ENCODE peak calls at places on chromosomes 4 and X, in nine cellular contexts. One of them, this sample, is unnamed.

GRCh38 chr4:77488882-77489281 is 116.7 kb upstream of the CXCL13 start:
- DNase-seq in hepatocyte: no peak
- DNase-seq in fibroblast of lung: no peak
- DNase-seq in CD8-positive, alpha-beta memory T cell: no peak
- DNase-seq in ovary: no peak
- DNase-seq in GM12878: no peak
- DNase-seq in neural progenitor cell: no peak
- DNase-seq in osteoblast: no peak
- DNase-seq in kidney: no peak
- DNase-seq in this sample: no peak

GRCh38 chr4:111838406-111838930 is 306.8 kb upstream of the FAM241A start:
- DNase-seq in GM12878: no peak
- DNase-seq in ovary: no peak
- DNase-seq in kidney: no peak
- DNase-seq in fibroblast of lung: no peak
- DNase-seq in CD8-positive, alpha-beta memory T cell: no peak
- DNase-seq in neural progenitor cell: no peak
- DNase-seq in osteoblast: no peak
- DNase-seq in hepatocyte: no peak
- DNase-seq in this sample: no peak

GRCh38 chr4:108535757-108536156 is 84.6 kb upstream of the RPL34 start:
- DNase-seq in kidney: no peak
- DNase-seq in neural progenitor cell: no peak
- DNase-seq in osteoblast: no peak
- DNase-seq in ovary: no peak
- DNase-seq in fibroblast of lung: no peak
- DNase-seq in GM12878: no peak
- DNase-seq in hepatocyte: no peak
- DNase-seq in CD8-positive, alpha-beta memory T cell: no peak
- DNase-seq in this sample: no peak

GRCh38 chr4:98262431-98262830 is 1.2 kb downstream of the RAP1GDS1 start:
- DNase-seq in osteoblast: peak; percentile 77
- DNase-seq in neural progenitor cell: no peak
- DNase-seq in hepatocyte: no peak
- DNase-seq in fibroblast of lung: no peak
- DNase-seq in CD8-positive, alpha-beta memory T cell: no peak
- DNase-seq in GM12878: no peak
- DNase-seq in kidney: no peak
- DNase-seq in ovary: no peak
- DNase-seq in this sample: no peak

GRCh38 chr4:127383666-127384065 is 249.1 kb upstream of the INTU start:
- DNase-seq in fibroblast of lung: no peak
- DNase-seq in kidney: no peak
- DNase-seq in osteoblast: no peak
- DNase-seq in GM12878: no peak
- DNase-seq in CD8-positive, alpha-beta memory T cell: no peak
- DNase-seq in ovary: no peak
- DNase-seq in hepatocyte: no peak
- DNase-seq in neural progenitor cell: no peak
- DNase-seq in this sample: no peak

GRCh38 chr4:119300388-119301131 is 21.4 kb downstream of the FABP2 start:
- DNase-seq in GM12878: peak; percentile 80
- DNase-seq in neural progenitor cell: peak; percentile 94
- DNase-seq in kidney: peak; percentile 98
- DNase-seq in ovary: peak; percentile 93
- DNase-seq in hepatocyte: peak; percentile 97
- DNase-seq in fibroblast of lung: peak; percentile 91
- DNase-seq in osteoblast: peak; percentile 93
- DNase-seq in CD8-positive, alpha-beta memory T cell: peak; percentile 84
- DNase-seq in this sample: peak; percentile 83

GRCh38 chr4:1204828-1205591 is 32.6 kb upstream of the SPON2 start:
- DNase-seq in fibroblast of lung: no peak
- DNase-seq in hepatocyte: peak; percentile 32
- DNase-seq in CD8-positive, alpha-beta memory T cell: no peak
- DNase-seq in kidney: peak; percentile 74
- DNase-seq in neural progenitor cell: no peak
- DNase-seq in GM12878: no peak
- DNase-seq in ovary: peak; percentile 29
- DNase-seq in osteoblast: peak; percentile 79
- DNase-seq in this sample: no peak

GRCh38 chr4:12852338-12853307 is 631.5 kb downstream of the RAB28 start:
- DNase-seq in fibroblast of lung: peak; percentile 74
- DNase-seq in kidney: no peak
- DNase-seq in neural progenitor cell: peak; percentile 73
- DNase-seq in ovary: no peak
- DNase-seq in CD8-positive, alpha-beta memory T cell: no peak
- DNase-seq in osteoblast: no peak
- DNase-seq in hepatocyte: peak; percentile 83
- DNase-seq in GM12878: no peak
- DNase-seq in this sample: no peak

GRCh38 chr4:185011408-185011807 is 6.9 kb upstream of the HELT start:
- DNase-seq in fibroblast of lung: no peak
- DNase-seq in hepatocyte: peak; percentile 43
- DNase-seq in GM12878: no peak
- DNase-seq in osteoblast: no peak
- DNase-seq in ovary: no peak
- DNase-seq in kidney: no peak
- DNase-seq in neural progenitor cell: peak; percentile 75
- DNase-seq in CD8-positive, alpha-beta memory T cell: no peak
- DNase-seq in this sample: no peak

GRCh38 chr4:168560835-168561210 is 64.0 kb downstream of the PALLD start:
- DNase-seq in neural progenitor cell: no peak
- DNase-seq in hepatocyte: no peak
- DNase-seq in ovary: no peak
- DNase-seq in CD8-positive, alpha-beta memory T cell: no peak
- DNase-seq in kidney: no peak
- DNase-seq in fibroblast of lung: no peak
- DNase-seq in GM12878: no peak
- DNase-seq in osteoblast: no peak
- DNase-seq in this sample: no peak

GRCh38 chr4:113311047-113311446 is 261.6 kb downstream of the ANK2 start:
- DNase-seq in hepatocyte: no peak
- DNase-seq in CD8-positive, alpha-beta memory T cell: no peak
- DNase-seq in osteoblast: no peak
- DNase-seq in kidney: no peak
- DNase-seq in ovary: no peak
- DNase-seq in GM12878: no peak
- DNase-seq in neural progenitor cell: no peak
- DNase-seq in fibroblast of lung: no peak
- DNase-seq in this sample: no peak

GRCh38 chrX:45577361-45577760 is 376.7 kb upstream of the DIPK2B start:
- DNase-seq in neural progenitor cell: no peak
- DNase-seq in ovary: no peak
- DNase-seq in kidney: no peak
- DNase-seq in fibroblast of lung: no peak
- DNase-seq in CD8-positive, alpha-beta memory T cell: no peak
- DNase-seq in osteoblast: no peak
- DNase-seq in GM12878: no peak
- DNase-seq in hepatocyte: no peak
- DNase-seq in this sample: no peak

GRCh38 chrX:152614786-152615185 is 22.9 kb upstream of the GABRQ start:
- DNase-seq in fibroblast of lung: no peak
- DNase-seq in osteoblast: no peak
- DNase-seq in CD8-positive, alpha-beta memory T cell: no peak
- DNase-seq in GM12878: no peak
- DNase-seq in hepatocyte: no peak
- DNase-seq in kidney: no peak
- DNase-seq in ovary: no peak
- DNase-seq in neural progenitor cell: no peak
- DNase-seq in this sample: no peak

GRCh38 chr4:141347738-141348524 is 127.2 kb downstream of the ZNF330 start:
- DNase-seq in CD8-positive, alpha-beta memory T cell: no peak
- DNase-seq in hepatocyte: no peak
- DNase-seq in GM12878: no peak
- DNase-seq in osteoblast: no peak
- DNase-seq in neural progenitor cell: no peak
- DNase-seq in kidney: no peak
- DNase-seq in ovary: no peak
- DNase-seq in fibroblast of lung: no peak
- DNase-seq in this sample: no peak

GRCh38 chrX:50098241-50098640 is 102.6 kb downstream of the AKAP4 start:
- DNase-seq in GM12878: no peak
- DNase-seq in CD8-positive, alpha-beta memory T cell: no peak
- DNase-seq in neural progenitor cell: no peak
- DNase-seq in kidney: no peak
- DNase-seq in osteoblast: no peak
- DNase-seq in hepatocyte: no peak
- DNase-seq in fibroblast of lung: no peak
- DNase-seq in ovary: no peak
- DNase-seq in this sample: no peak
- H3K4me1 ChIP-seq in GM12878: no peaks in the 10 kb centered on the region
- H3K4me1 ChIP-seq in CD8-positive, alpha-beta memory T cell: no peaks in the 10 kb centered on the region
- H3K4me1 ChIP-seq in neural progenitor cell: no peaks in the 10 kb centered on the region
- H3K4me1 ChIP-seq in kidney: peaks cover 19% of the 10 kb centered on the region
- H3K4me1 ChIP-seq in osteoblast: no peaks in the 10 kb centered on the region
- H3K4me1 ChIP-seq in hepatocyte: no peaks in the 10 kb centered on the region
- H3K4me1 ChIP-seq in fibroblast of lung: no peaks in the 10 kb centered on the region
- H3K4me1 ChIP-seq in ovary: no peaks in the 10 kb centered on the region
- H3K4me1 ChIP-seq in this sample: no peaks in the 10 kb centered on the region

GRCh38 chrX:123665197-123665596 is 67.7 kb downstream of the THOC2 start:
- DNase-seq in kidney: no peak
- DNase-seq in ovary: no peak
- DNase-seq in CD8-positive, alpha-beta memory T cell: no peak
- DNase-seq in hepatocyte: peak; percentile 8
- DNase-seq in osteoblast: no peak
- DNase-seq in GM12878: no peak
- DNase-seq in neural progenitor cell: no peak
- DNase-seq in fibroblast of lung: peak; percentile 0
- DNase-seq in this sample: no peak
- H3K36me3 ChIP-seq in kidney: peaks cover 4% of the 10 kb centered on the region
- H3K36me3 ChIP-seq in ovary: no peaks in the 10 kb centered on the region
- H3K36me3 ChIP-seq in CD8-positive, alpha-beta memory T cell: no peaks in the 10 kb centered on the region
- H3K36me3 ChIP-seq in hepatocyte: no peaks in the 10 kb centered on the region
- H3K36me3 ChIP-seq in osteoblast: peaks cover 3% of the 10 kb centered on the region
- H3K36me3 ChIP-seq in GM12878: no peaks in the 10 kb centered on the region
- H3K36me3 ChIP-seq in neural progenitor cell: peaks cover 4% of the 10 kb centered on the region
- H3K36me3 ChIP-seq in fibroblast of lung: no peaks in the 10 kb centered on the region
- H3K36me3 ChIP-seq in this sample: no peaks in the 10 kb centered on the region

GRCh38 chr4:146135941-146136340 is 39.6 kb upstream of the LSM6 start:
- DNase-seq in ovary: no peak
- DNase-seq in osteoblast: no peak
- DNase-seq in neural progenitor cell: no peak
- DNase-seq in fibroblast of lung: no peak
- DNase-seq in CD8-positive, alpha-beta memory T cell: no peak
- DNase-seq in kidney: no peak
- DNase-seq in GM12878: no peak
- DNase-seq in hepatocyte: no peak
- DNase-seq in this sample: no peak
- H3K4me1 ChIP-seq in ovary: no peaks in the 10 kb centered on the region
- H3K4me1 ChIP-seq in osteoblast: peaks cover 10% of the 10 kb centered on the region
- H3K4me1 ChIP-seq in neural progenitor cell: peaks cover 11% of the 10 kb centered on the region
- H3K4me1 ChIP-seq in fibroblast of lung: no peaks in the 10 kb centered on the region
- H3K4me1 ChIP-seq in CD8-positive, alpha-beta memory T cell: no peaks in the 10 kb centered on the region
- H3K4me1 ChIP-seq in kidney: no peaks in the 10 kb centered on the region
- H3K4me1 ChIP-seq in GM12878: peaks cover 14% of the 10 kb centered on the region
- H3K4me1 ChIP-seq in hepatocyte: no peaks in the 10 kb centered on the region
- H3K4me1 ChIP-seq in this sample: no peaks in the 10 kb centered on the region

DNA sequence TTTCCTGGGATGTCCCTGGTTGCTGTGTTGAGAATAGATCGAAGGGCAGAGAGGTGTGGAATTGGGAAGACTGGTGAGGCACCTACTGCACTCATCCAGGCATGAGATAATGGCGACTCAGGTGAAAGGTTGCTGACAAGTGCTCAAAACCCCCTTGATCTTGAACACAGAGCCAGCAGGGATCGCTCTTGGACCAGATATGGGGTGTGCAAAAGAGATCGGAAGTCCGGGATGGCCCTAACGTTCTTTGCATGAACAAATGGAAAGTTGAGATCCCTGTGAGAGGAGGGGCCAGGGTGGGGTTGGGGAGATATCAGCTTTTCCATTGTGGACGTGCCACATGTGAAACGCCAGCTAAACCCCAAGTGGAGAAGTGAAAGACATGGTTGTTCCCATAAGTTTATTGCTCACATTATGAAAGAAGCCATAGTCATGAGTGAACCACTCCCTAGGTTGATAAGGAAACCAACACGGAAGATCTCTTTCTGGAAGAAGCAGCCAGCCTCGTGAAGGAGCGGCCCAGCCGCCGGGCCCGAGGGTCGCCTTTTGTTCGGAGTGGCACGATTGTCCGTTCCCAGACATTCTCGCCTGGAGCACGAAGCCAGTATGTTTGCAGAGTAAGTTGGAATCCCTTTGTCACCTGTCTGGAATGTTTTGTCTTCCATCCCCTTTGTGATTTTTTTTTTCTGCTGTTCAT is 22.6 kb upstream of the CLCN4 start:
- DNase-seq in kidney: no peak
- DNase-seq in neural progenitor cell: no peak
- DNase-seq in fibroblast of lung: no peak
- DNase-seq in GM12878: no peak
- DNase-seq in ovary: no peak
- DNase-seq in CD8-positive, alpha-beta memory T cell: no peak
- DNase-seq in osteoblast: peak; percentile 57
- DNase-seq in hepatocyte: no peak
- DNase-seq in this sample: no peak
- H3K36me3 ChIP-seq in kidney: no peaks in the 10 kb centered on the region
- H3K36me3 ChIP-seq in neural progenitor cell: no peaks in the 10 kb centered on the region
- H3K36me3 ChIP-seq in fibroblast of lung: no peaks in the 10 kb centered on the region
- H3K36me3 ChIP-seq in GM12878: no peaks in the 10 kb centered on the region
- H3K36me3 ChIP-seq in ovary: no peaks in the 10 kb centered on the region
- H3K36me3 ChIP-seq in CD8-positive, alpha-beta memory T cell: no peaks in the 10 kb centered on the region
- H3K36me3 ChIP-seq in osteoblast: peaks cover 19% of the 10 kb centered on the region
- H3K36me3 ChIP-seq in hepatocyte: no peaks in the 10 kb centered on the region
- H3K36me3 ChIP-seq in this sample: peaks cover 66% of the 10 kb centered on the region

DNA sequence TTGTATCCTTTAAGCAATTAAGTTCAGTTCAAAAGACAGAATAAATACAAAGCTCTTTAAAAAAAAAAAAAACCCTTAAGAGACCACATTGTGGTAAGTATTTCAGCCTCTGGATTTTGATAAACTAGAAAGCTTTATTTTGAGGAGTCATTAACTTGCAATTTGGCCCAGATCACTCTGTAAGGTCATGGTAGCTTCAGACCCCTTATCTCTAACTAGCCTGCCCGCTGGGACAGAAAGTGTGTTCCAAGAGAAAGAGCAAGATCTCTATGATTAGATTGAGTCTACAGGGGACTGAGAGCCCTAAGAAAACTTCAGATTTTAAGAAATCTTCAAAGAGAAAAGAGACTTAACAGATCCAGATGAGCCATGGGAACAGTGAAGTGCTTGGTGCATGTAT is 45.6 kb downstream of the GALNT7 start:
- DNase-seq in CD8-positive, alpha-beta memory T cell: no peak
- DNase-seq in osteoblast: no peak
- DNase-seq in fibroblast of lung: no peak
- DNase-seq in GM12878: no peak
- DNase-seq in neural progenitor cell: no peak
- DNase-seq in ovary: no peak
- DNase-seq in kidney: no peak
- DNase-seq in hepatocyte: no peak
- DNase-seq in this sample: no peak
- H3K4me1 ChIP-seq in CD8-positive, alpha-beta memory T cell: no peaks in the 10 kb centered on the region
- H3K4me1 ChIP-seq in osteoblast: peaks cover 49% of the 10 kb centered on the region
- H3K4me1 ChIP-seq in fibroblast of lung: peaks cover 3% of the 10 kb centered on the region
- H3K4me1 ChIP-seq in GM12878: no peaks in the 10 kb centered on the region
- H3K4me1 ChIP-seq in neural progenitor cell: peaks cover 26% of the 10 kb centered on the region
- H3K4me1 ChIP-seq in ovary: no peaks in the 10 kb centered on the region
- H3K4me1 ChIP-seq in kidney: no peaks in the 10 kb centered on the region
- H3K4me1 ChIP-seq in hepatocyte: peaks cover 7% of the 10 kb centered on the region
- H3K4me1 ChIP-seq in this sample: no peaks in the 10 kb centered on the region

GRCh38 chr4:94334962-94335361 is 7.7 kb downstream of the HPGDS start:
- DNase-seq in CD8-positive, alpha-beta memory T cell: no peak
- DNase-seq in kidney: no peak
- DNase-seq in hepatocyte: no peak
- DNase-seq in fibroblast of lung: no peak
- DNase-seq in osteoblast: peak; percentile 32
- DNase-seq in ovary: no peak
- DNase-seq in GM12878: no peak
- DNase-seq in neural progenitor cell: no peak
- DNase-seq in this sample: no peak
- H3K36me3 ChIP-seq in CD8-positive, alpha-beta memory T cell: no peaks in the 10 kb centered on the region
- H3K36me3 ChIP-seq in kidney: no peaks in the 10 kb centered on the region
- H3K36me3 ChIP-seq in hepatocyte: no peaks in the 10 kb centered on the region
- H3K36me3 ChIP-seq in fibroblast of lung: no peaks in the 10 kb centered on the region
- H3K36me3 ChIP-seq in osteoblast: no peaks in the 10 kb centered on the region
- H3K36me3 ChIP-seq in ovary: no peaks in the 10 kb centered on the region
- H3K36me3 ChIP-seq in GM12878: no peaks in the 10 kb centered on the region
- H3K36me3 ChIP-seq in neural progenitor cell: no peaks in the 10 kb centered on the region
- H3K36me3 ChIP-seq in this sample: no peaks in the 10 kb centered on the region